ENCODE peak calls at places on chromosomes 12 and 14, in four cellular contexts. One of them, this sample, is unnamed.

GRCh38 chr14:74401504-74402241 is 24.3 kb downstream of the SYNDIG1L start:
- DNase-seq in T-helper 1 cell: peak
- DNase-seq in stimulated activated CD8-positive, alpha-beta memory T cell treated with anti-CD3 and anti-CD28 coated beads, Interleukin-2, amount 100 ng/mL, for 1 hour: peak
- DNase-seq in CD4-positive, alpha-beta memory T cell: peak
- DNase-seq in this sample: no peak

GRCh38 chr14:70822706-70823185 is 13.4 kb upstream of the MAP3K9 start:
- DNase-seq in T-helper 1 cell: no peak
- DNase-seq in CD4-positive, alpha-beta memory T cell: no peak
- DNase-seq in stimulated activated CD8-positive, alpha-beta memory T cell treated with anti-CD3 and anti-CD28 coated beads, Interleukin-2, amount 100 ng/mL, for 1 hour: no peak
- DNase-seq in this sample: no peak

GRCh38 chr12:104736307-104736706 is 221.8 kb downstream of the SLC41A2 start:
- DNase-seq in T-helper 1 cell: no peak
- DNase-seq in stimulated activated CD8-positive, alpha-beta memory T cell treated with anti-CD3 and anti-CD28 coated beads, Interleukin-2, amount 100 ng/mL, for 1 hour: no peak
- DNase-seq in CD4-positive, alpha-beta memory T cell: no peak
- DNase-seq in this sample: no peak

GRCh38 chr12:4274396-4274959 is 916 bp downstream of the CCND2 start:
- DNase-seq in T-helper 1 cell: peak
- DNase-seq in stimulated activated CD8-positive, alpha-beta memory T cell treated with anti-CD3 and anti-CD28 coated beads, Interleukin-2, amount 100 ng/mL, for 1 hour: no peak
- DNase-seq in CD4-positive, alpha-beta memory T cell: peak
- DNase-seq in this sample: no peak

GRCh38 chr12:54455760-54456469 is 17.5 kb downstream of the GTSF1 start:
- DNase-seq in T-helper 1 cell: no peak
- DNase-seq in stimulated activated CD8-positive, alpha-beta memory T cell treated with anti-CD3 and anti-CD28 coated beads, Interleukin-2, amount 100 ng/mL, for 1 hour: no peak
- DNase-seq in CD4-positive, alpha-beta memory T cell: no peak
- DNase-seq in this sample: no peak

GRCh38 chr12:119659289-119659897 is 8.5 kb upstream of the PRKAB1 start:
- DNase-seq in T-helper 1 cell: peak
- DNase-seq in stimulated activated CD8-positive, alpha-beta memory T cell treated with anti-CD3 and anti-CD28 coated beads, Interleukin-2, amount 100 ng/mL, for 1 hour: peak
- DNase-seq in CD4-positive, alpha-beta memory T cell: peak
- DNase-seq in this sample: no peak

GRCh38 chr12:53849113-53849512 is 89.5 kb upstream of the HOXC13 start:
- DNase-seq in stimulated activated CD8-positive, alpha-beta memory T cell treated with anti-CD3 and anti-CD28 coated beads, Interleukin-2, amount 100 ng/mL, for 1 hour: no peak
- DNase-seq in T-helper 1 cell: no peak
- DNase-seq in CD4-positive, alpha-beta memory T cell: no peak
- DNase-seq in this sample: no peak

GRCh38 chr12:54956322-54956721 is 28.2 kb downstream of the TESPA1 start:
- DNase-seq in T-helper 1 cell: no peak
- DNase-seq in stimulated activated CD8-positive, alpha-beta memory T cell treated with anti-CD3 and anti-CD28 coated beads, Interleukin-2, amount 100 ng/mL, for 1 hour: no peak
- DNase-seq in CD4-positive, alpha-beta memory T cell: no peak
- DNase-seq in this sample: no peak

GRCh38 chr12:685388-685787 is 22.1 kb upstream of the NINJ2 start:
- DNase-seq in T-helper 1 cell: peak
- DNase-seq in CD4-positive, alpha-beta memory T cell: peak
- DNase-seq in stimulated activated CD8-positive, alpha-beta memory T cell treated with anti-CD3 and anti-CD28 coated beads, Interleukin-2, amount 100 ng/mL, for 1 hour: peak
- DNase-seq in this sample: no peak

GRCh38 chr12:2070440-2071045 is 17.8 kb downstream of the CACNA1C start:
- DNase-seq in stimulated activated CD8-positive, alpha-beta memory T cell treated with anti-CD3 and anti-CD28 coated beads, Interleukin-2, amount 100 ng/mL, for 1 hour: no peak
- DNase-seq in T-helper 1 cell: no peak
- DNase-seq in CD4-positive, alpha-beta memory T cell: no peak
- DNase-seq in this sample: no peak

GRCh38 chr14:55103005-55103640 is 25.9 kb upstream of the LGALS3 start:
- DNase-seq in T-helper 1 cell: peak
- DNase-seq in stimulated activated CD8-positive, alpha-beta memory T cell treated with anti-CD3 and anti-CD28 coated beads, Interleukin-2, amount 100 ng/mL, for 1 hour: no peak
- DNase-seq in CD4-positive, alpha-beta memory T cell: peak
- DNase-seq in this sample: no peak

GRCh38 chr14:87461704-87462103 is 531.3 kb downstream of the GALC start:
- DNase-seq in CD4-positive, alpha-beta memory T cell: no peak
- DNase-seq in stimulated activated CD8-positive, alpha-beta memory T cell treated with anti-CD3 and anti-CD28 coated beads, Interleukin-2, amount 100 ng/mL, for 1 hour: no peak
- DNase-seq in T-helper 1 cell: no peak
- DNase-seq in this sample: no peak

GRCh38 chr14:54708982-54709381 is 142.1 kb downstream of the SAMD4A start:
- DNase-seq in CD4-positive, alpha-beta memory T cell: no peak
- DNase-seq in stimulated activated CD8-positive, alpha-beta memory T cell treated with anti-CD3 and anti-CD28 coated beads, Interleukin-2, amount 100 ng/mL, for 1 hour: no peak
- DNase-seq in T-helper 1 cell: no peak
- DNase-seq in this sample: no peak

GRCh38 chr14:93974833-93975232 is 1.5 kb downstream of the ASB2 start:
- DNase-seq in T-helper 1 cell: no peak
- DNase-seq in CD4-positive, alpha-beta memory T cell: no peak
- DNase-seq in stimulated activated CD8-positive, alpha-beta memory T cell treated with anti-CD3 and anti-CD28 coated beads, Interleukin-2, amount 100 ng/mL, for 1 hour: no peak
- DNase-seq in this sample: no peak

GRCh38 chr12:754238-754816 is 1.9 kb downstream of the WNK1 start:
- DNase-seq in CD4-positive, alpha-beta memory T cell: peak
- DNase-seq in stimulated activated CD8-positive, alpha-beta memory T cell treated with anti-CD3 and anti-CD28 coated beads, Interleukin-2, amount 100 ng/mL, for 1 hour: no peak
- DNase-seq in T-helper 1 cell: no peak
- DNase-seq in this sample: no peak

GRCh38 chr12:39620664-39621658 is 1.4 kb upstream of the ABCD2 start:
- DNase-seq in stimulated activated CD8-positive, alpha-beta memory T cell treated with anti-CD3 and anti-CD28 coated beads, Interleukin-2, amount 100 ng/mL, for 1 hour: no peak
- DNase-seq in T-helper 1 cell: peak
- DNase-seq in CD4-positive, alpha-beta memory T cell: peak
- DNase-seq in this sample: no peak

GRCh38 chr14:49754570-49755097 is 13.3 kb upstream of the KLHDC2 start:
- DNase-seq in T-helper 1 cell: no peak
- DNase-seq in stimulated activated CD8-positive, alpha-beta memory T cell treated with anti-CD3 and anti-CD28 coated beads, Interleukin-2, amount 100 ng/mL, for 1 hour: no peak
- DNase-seq in CD4-positive, alpha-beta memory T cell: no peak
- DNase-seq in this sample: no peak

GRCh38 chr14:100617715-100618693 is 30.8 kb upstream of the BEGAIN start:
- DNase-seq in stimulated activated CD8-positive, alpha-beta memory T cell treated with anti-CD3 and anti-CD28 coated beads, Interleukin-2, amount 100 ng/mL, for 1 hour: no peak
- DNase-seq in T-helper 1 cell: no peak
- DNase-seq in CD4-positive, alpha-beta memory T cell: no peak
- DNase-seq in this sample: no peak

GRCh38 chr12:26465419-26466097 is 270.2 kb downstream of the SSPN start:
- DNase-seq in stimulated activated CD8-positive, alpha-beta memory T cell treated with anti-CD3 and anti-CD28 coated beads, Interleukin-2, amount 100 ng/mL, for 1 hour: no peak
- DNase-seq in CD4-positive, alpha-beta memory T cell: no peak
- DNase-seq in T-helper 1 cell: no peak
- DNase-seq in this sample: no peak

GRCh38 chr14:50605776-50606175 is 45.8 kb downstream of the ATL1 start:
- DNase-seq in stimulated activated CD8-positive, alpha-beta memory T cell treated with anti-CD3 and anti-CD28 coated beads, Interleukin-2, amount 100 ng/mL, for 1 hour: no peak
- DNase-seq in T-helper 1 cell: no peak
- DNase-seq in CD4-positive, alpha-beta memory T cell: no peak
- DNase-seq in this sample: no peak

GRCh38 chr12:62983594-62983993 is 48.6 kb upstream of the PPM1H start:
- DNase-seq in T-helper 1 cell: no peak
- DNase-seq in CD4-positive, alpha-beta memory T cell: no peak
- DNase-seq in stimulated activated CD8-positive, alpha-beta memory T cell treated with anti-CD3 and anti-CD28 coated beads, Interleukin-2, amount 100 ng/mL, for 1 hour: no peak
- DNase-seq in this sample: no peak

GRCh38 chr14:73797540-73797925 is 54.1 kb upstream of the PTGR2 start:
- DNase-seq in CD4-positive, alpha-beta memory T cell: no peak
- DNase-seq in T-helper 1 cell: no peak
- DNase-seq in stimulated activated CD8-positive, alpha-beta memory T cell treated with anti-CD3 and anti-CD28 coated beads, Interleukin-2, amount 100 ng/mL, for 1 hour: no peak
- DNase-seq in this sample: no peak

GRCh38 chr12:107873223-107873622 is 98.7 kb downstream of the ASCL4 start:
- DNase-seq in CD4-positive, alpha-beta memory T cell: no peak
- DNase-seq in T-helper 1 cell: no peak
- DNase-seq in stimulated activated CD8-positive, alpha-beta memory T cell treated with anti-CD3 and anti-CD28 coated beads, Interleukin-2, amount 100 ng/mL, for 1 hour: no peak
- DNase-seq in this sample: no peak

GRCh38 chr12:65229441-65229840 is 49.0 kb upstream of the MSRB3 start:
- DNase-seq in CD4-positive, alpha-beta memory T cell: no peak
- DNase-seq in stimulated activated CD8-positive, alpha-beta memory T cell treated with anti-CD3 and anti-CD28 coated beads, Interleukin-2, amount 100 ng/mL, for 1 hour: no peak
- DNase-seq in T-helper 1 cell: no peak
- DNase-seq in this sample: no peak

GRCh38 chr12:112777387-112778025 is 14.0 kb upstream of the RPH3A start:
- DNase-seq in stimulated activated CD8-positive, alpha-beta memory T cell treated with anti-CD3 and anti-CD28 coated beads, Interleukin-2, amount 100 ng/mL, for 1 hour: no peak
- DNase-seq in T-helper 1 cell: no peak
- DNase-seq in CD4-positive, alpha-beta memory T cell: no peak
- DNase-seq in this sample: no peak

GRCh38 chr12:95004610-95005009 is 1.1 kb upstream of the NDUFA12 start:
- DNase-seq in CD4-positive, alpha-beta memory T cell: no peak
- DNase-seq in stimulated activated CD8-positive, alpha-beta memory T cell treated with anti-CD3 and anti-CD28 coated beads, Interleukin-2, amount 100 ng/mL, for 1 hour: no peak
- DNase-seq in T-helper 1 cell: no peak
- DNase-seq in this sample: no peak

GRCh38 chr12:121400332-121401139 is 618 bp downstream of the RNF34 start:
- DNase-seq in stimulated activated CD8-positive, alpha-beta memory T cell treated with anti-CD3 and anti-CD28 coated beads, Interleukin-2, amount 100 ng/mL, for 1 hour: peak
- DNase-seq in CD4-positive, alpha-beta memory T cell: peak
- DNase-seq in T-helper 1 cell: peak
- DNase-seq in this sample: no peak

GRCh38 chr12:101925935-101926334 is 48.6 kb downstream of the DRAM1 start:
- DNase-seq in CD4-positive, alpha-beta memory T cell: no peak
- DNase-seq in stimulated activated CD8-positive, alpha-beta memory T cell treated with anti-CD3 and anti-CD28 coated beads, Interleukin-2, amount 100 ng/mL, for 1 hour: no peak
- DNase-seq in T-helper 1 cell: no peak
- DNase-seq in this sample: no peak

GRCh38 chr12:38934696-38935095 is 29.3 kb upstream of the CPNE8 start:
- DNase-seq in stimulated activated CD8-positive, alpha-beta memory T cell treated with anti-CD3 and anti-CD28 coated beads, Interleukin-2, amount 100 ng/mL, for 1 hour: no peak
- DNase-seq in T-helper 1 cell: peak
- DNase-seq in CD4-positive, alpha-beta memory T cell: no peak
- DNase-seq in this sample: no peak

GRCh38 chr12:43206396-43206795 is 345.6 kb downstream of the ADAMTS20 start:
- DNase-seq in stimulated activated CD8-positive, alpha-beta memory T cell treated with anti-CD3 and anti-CD28 coated beads, Interleukin-2, amount 100 ng/mL, for 1 hour: no peak
- DNase-seq in CD4-positive, alpha-beta memory T cell: no peak
- DNase-seq in T-helper 1 cell: no peak
- DNase-seq in this sample: no peak

GRCh38 chr12:29273178-29273843 is 107.7 kb downstream of the ERGIC2 start:
- DNase-seq in stimulated activated CD8-positive, alpha-beta memory T cell treated with anti-CD3 and anti-CD28 coated beads, Interleukin-2, amount 100 ng/mL, for 1 hour: no peak
- DNase-seq in CD4-positive, alpha-beta memory T cell: no peak
- DNase-seq in T-helper 1 cell: no peak
- DNase-seq in this sample: no peak

GRCh38 chr12:111413442-111414086 is 7.8 kb downstream of the SH2B3 start:
- DNase-seq in stimulated activated CD8-positive, alpha-beta memory T cell treated with anti-CD3 and anti-CD28 coated beads, Interleukin-2, amount 100 ng/mL, for 1 hour: no peak
- DNase-seq in T-helper 1 cell: no peak
- DNase-seq in CD4-positive, alpha-beta memory T cell: no peak
- DNase-seq in this sample: no peak

GRCh38 chr14:28760431-28760996 is 6.1 kb upstream of the FOXG1 start:
- DNase-seq in T-helper 1 cell: no peak
- DNase-seq in stimulated activated CD8-positive, alpha-beta memory T cell treated with anti-CD3 and anti-CD28 coated beads, Interleukin-2, amount 100 ng/mL, for 1 hour: no peak
- DNase-seq in CD4-positive, alpha-beta memory T cell: no peak
- DNase-seq in this sample: no peak